ENCODE peak calls at places on chromosomes 16 and 17, in six cellular contexts. B is NB4; Y is posterior vena cava; V is stimulated activated CD8-positive, alpha-beta memory T cell treated with anti-CD3 and anti-CD28 coated beads, Interleukin-2, amount 100 ng/mL, for 48 hours; X is AG08395; D is NCI-H1105 treated with DMSO at 0.1 percent for 48 hours. U is an unnamed sample.

GRCh38 chr17:9291912-9292562 is 270.7 kb downstream of the NTN1 start:
- DNase-seq in V (peak), B (peak), X (peak), D (no peak), Y (no peak), U (no peak)

GRCh38 chr16:29007865-29008593 is 23.2 kb downstream of the LAT start:
- DNase-seq in X (peak), Y (no peak), B (peak), D (no peak), V (peak), U (peak)

GRCh38 chr17:2393954-2394749 is 6.7 kb downstream of the MNT start:
- DNase-seq in D (no peak), X (no peak), Y (peak), V (no peak), B (no peak), U (no peak)

GRCh38 chr17:50908860-50909764 is 43.0 kb upstream of the TOB1 start:
- DNase-seq in V (no peak), Y (no peak), D (no peak), B (peak), X (no peak), U (no peak)

GRCh38 chr17:62964506-62964905 is 1.5 kb upstream of the TANC2 start:
- DNase-seq in V (no peak), Y (no peak), X (no peak), B (no peak), D (no peak), U (no peak)

GRCh38 chr16:74281285-74281684 is 15.3 kb upstream of the PSMD7 start:
- DNase-seq in B (no peak), X (no peak), D (no peak), Y (no peak), V (no peak), U (no peak)

GRCh38 chr16:8103649-8104289 is 486.5 kb downstream of the TMEM114 start:
- DNase-seq in Y (no peak), X (no peak), V (no peak), B (no peak), D (no peak), U (no peak)

GRCh38 chr16:57167951-57168350 is 17.9 kb downstream of the PSME3IP1 start:
- DNase-seq in X (peak), D (peak), B (peak), Y (no peak), V (no peak), U (no peak)

GRCh38 chr17:75130632-75131277 is 787 bp downstream of the NT5C start:
- DNase-seq in B (peak), X (peak), Y (peak), V (no peak), D (peak), U (peak)

GRCh38 chr16:1919680-1919998 is 1.4 kb upstream of the HS3ST6 start:
- DNase-seq in X (no peak), V (no peak), D (no peak), B (no peak), Y (no peak), U (no peak)

GRCh38 chr16:79008036-79008868 is 592.3 kb downstream of the MAF start:
- DNase-seq in V (peak), D (no peak), X (no peak), Y (no peak), B (peak), U (no peak)

GRCh38 chr17:69402052-69402451 is 12.4 kb upstream of the MAP2K6 start:
- DNase-seq in Y (no peak), D (no peak), V (no peak), B (no peak), X (no peak), U (no peak)

GRCh38 chr16:69712914-69713581 is 13.3 kb downstream of the NQO1 start:
- DNase-seq in B (peak), Y (no peak), D (no peak), V (no peak), X (no peak), U (no peak)

GRCh38 chr16:67844441-67844840 is 2.3 kb upstream of the NUTF2 start:
- DNase-seq in B (no peak), D (no peak), V (no peak), Y (no peak), X (peak), U (no peak)

GRCh38 chr16:50219402-50219975 is 46.9 kb upstream of the ADCY7 start:
- DNase-seq in X (no peak), B (no peak), Y (no peak), V (no peak), D (no peak), U (no peak)

GRCh38 chr16:80347900-80348299 is 192.9 kb upstream of the DYNLRB2 start:
- DNase-seq in B (no peak), X (no peak), Y (no peak), D (peak), V (no peak), U (no peak)

GRCh38 chr16:81560979-81561657 is 116.5 kb downstream of the CMIP start:
- DNase-seq in D (no peak), B (no peak), Y (no peak), X (no peak), V (no peak), U (no peak)

GRCh38 chr16:53922805-53923645 is 219.1 kb downstream of the FTO start:
- DNase-seq in B (no peak), V (no peak), Y (no peak), X (no peak), D (peak), U (no peak)

GRCh38 chr17:82114447-82114846 is 16.4 kb upstream of the FASN start:
- DNase-seq in V (no peak), D (no peak), Y (no peak), B (no peak), X (no peak), U (no peak)

GRCh38 chr16:10266809-10267208 is 84.6 kb upstream of the GRIN2A start:
- DNase-seq in D (no peak), B (no peak), X (no peak), Y (no peak), V (peak), U (no peak)

GRCh38 chr16:17038415-17038814 is 432.3 kb downstream of the XYLT1 start:
- DNase-seq in X (no peak), B (no peak), V (no peak), Y (no peak), D (no peak), U (no peak)

GRCh38 chr16:53257001-53257400 is 177.3 kb upstream of the RBL2 start:
- DNase-seq in V (no peak), X (peak), Y (no peak), B (no peak), D (no peak), U (no peak)